ENCODE peak calls at places on chromosomes 5 and 9, in six cellular contexts. L, E, Z, R, H and P are unnamed samples.

GRCh38 chr5:81315336-81315735 is 13.9 kb downstream of the ZCCHC9 start:
- DNase-seq in L (peak; percentile 39), E (peak; percentile 72), Z (no peak), R (no peak), H (no peak), P (peak; percentile 44)

GRCh38 chr9:131951905-131952304 is 127.8 kb downstream of the MED27 start:
- DNase-seq in L (no peak), E (peak; percentile 64), Z (no peak), R (peak; percentile 37), H (no peak), P (no peak)

GRCh38 chr9:110351009-110351467 is 13.4 kb upstream of the TXNDC8 start:
- DNase-seq in L (peak; percentile 13), E (peak; percentile 81), Z (peak; percentile 16), R (no peak), H (no peak), P (no peak)

GRCh38 chr5:38404667-38405276 is 146.4 kb downstream of the EGFLAM start:
- DNase-seq in L (no peak), E (no peak), Z (no peak), R (no peak), H (no peak), P (no peak)

GRCh38 chr9:126248680-126249079 is 77.9 kb upstream of the MVB12B start:
- DNase-seq in L (peak; percentile 54), E (peak; percentile 74), Z (no peak), R (no peak), H (no peak), P (peak; percentile 51)

GRCh38 chr5:65076251-65076869 is 307.6 kb downstream of the CWC27 start:
- DNase-seq in L (peak; percentile 16), E (peak; percentile 64), Z (peak; percentile 43), R (no peak), H (no peak), P (peak; percentile 21)

GRCh38 chr5:1176473-1177391 is 24.7 kb upstream of the SLC6A19 start:
- DNase-seq in L (no peak), E (no peak), Z (no peak), R (peak; percentile 9), H (no peak), P (no peak)

GRCh38 chr5:107933326-107933725 is 262.6 kb upstream of the EFNA5 start:
- DNase-seq in L (no peak), E (no peak), Z (no peak), R (no peak), H (no peak), P (no peak)

GRCh38 chr9:23766613-23767012 is 59.4 kb downstream of the ELAVL2 start:
- DNase-seq in L (no peak), E (no peak), Z (no peak), R (no peak), H (no peak), P (no peak)

GRCh38 chr5:60509519-60509918 is 190.4 kb downstream of the DEPDC1B start:
- DNase-seq in L (no peak), E (no peak), Z (no peak), R (no peak), H (no peak), P (no peak)

GRCh38 chr5:158819840-158820620 is 279.7 kb downstream of the EBF1 start:
- DNase-seq in L (no peak), E (peak; percentile 84), Z (no peak), R (no peak), H (no peak), P (no peak)

GRCh38 chr5:72134226-72134625 is 27.0 kb downstream of the MAP1B start:
- DNase-seq in L (no peak), E (no peak), Z (no peak), R (no peak), H (no peak), P (no peak)

GRCh38 chr9:124495105-124496074 is 11.8 kb downstream of the NR5A1 start:
- DNase-seq in L (no peak), E (no peak), Z (no peak), R (no peak), H (no peak), P (no peak)

GRCh38 chr9:35798658-35799366 is 7.4 kb downstream of the NPR2 start:
- DNase-seq in L (no peak), E (peak; percentile 42), Z (no peak), R (no peak), H (no peak), P (no peak)

GRCh38 chr5:72185717-72186388 is 78.6 kb downstream of the MAP1B start:
- DNase-seq in L (no peak), E (peak; percentile 83), Z (no peak), R (no peak), H (no peak), P (no peak)

DNA sequence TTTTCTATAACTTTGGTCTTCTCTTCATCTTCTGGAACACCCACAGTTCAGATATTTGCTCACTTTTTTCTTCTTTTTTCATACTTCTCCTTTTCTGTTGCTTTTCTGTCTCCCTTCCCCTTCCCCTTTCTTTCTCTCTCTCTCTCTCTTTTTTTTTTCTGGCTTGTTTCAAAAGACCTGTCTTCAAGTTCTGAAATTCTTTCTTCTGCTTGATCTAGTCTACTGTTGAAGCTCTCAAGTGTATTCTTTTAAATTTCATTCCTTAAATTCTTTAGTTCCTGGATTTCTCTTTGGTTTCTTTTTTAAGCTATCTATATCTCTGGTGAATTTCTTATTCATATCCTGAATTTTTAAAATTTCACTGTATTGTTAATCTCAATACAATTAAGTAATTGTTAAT is 11.2 kb downstream of the ALG2 start:
- DNase-seq in L (no peak), E (no peak), Z (no peak), R (no peak), H (no peak), P (no peak)
- H3K4me3 ChIP-seq in L (no peak overlapping the region), E (no peak overlapping the region), Z (no peak overlapping the region), R (no peak overlapping the region), H (no peak overlapping the region), P (no peak overlapping the region)

DNA sequence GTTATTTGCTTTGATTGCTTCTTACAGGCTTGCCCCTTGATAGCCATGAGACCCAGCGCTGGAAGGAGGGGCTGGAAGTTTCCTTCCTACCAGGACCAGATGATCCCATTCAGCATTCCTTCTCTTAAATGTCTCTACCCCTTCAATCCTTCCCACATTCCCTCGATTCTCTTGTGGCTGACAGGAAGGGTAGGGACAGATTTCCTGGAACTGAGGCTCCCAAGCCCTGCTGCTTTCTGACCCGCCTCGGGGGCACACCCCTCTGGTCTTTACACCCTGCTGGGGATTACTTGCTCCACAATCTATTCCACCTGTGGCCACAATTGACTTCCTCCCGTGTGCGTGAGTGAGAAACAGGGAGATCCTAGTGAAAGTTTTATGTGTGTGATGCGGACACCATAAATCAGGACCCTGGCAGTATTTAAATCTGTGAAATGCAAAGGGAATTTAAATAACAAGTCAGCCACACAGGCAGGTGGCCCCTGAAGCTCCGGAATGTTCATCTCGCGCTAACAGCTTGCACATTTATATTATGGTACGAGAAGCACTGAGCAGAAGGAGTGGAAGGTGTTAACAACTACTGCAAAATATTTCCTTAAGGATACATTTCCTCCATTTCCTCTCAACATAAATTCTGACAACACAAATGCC is 237.5 kb downstream of the SLIT3 start:
- DNase-seq in L (no peak), E (no peak), Z (no peak), R (no peak), H (no peak), P (no peak)
- TF ChIP-seq CTCF in L (no peak), E (no peak), Z (no peak), R (no peak), H (no peak), P (no peak)

GRCh38 chr5:136055612-136056302 is 27.0 kb downstream of the TGFBI start:
- DNase-seq in L (no peak), E (no peak), Z (no peak), R (no peak), H (no peak), P (no peak)
- H3K4me3 ChIP-seq in L (no peak overlapping the region), E (no peak overlapping the region), Z (no peak overlapping the region), R (no peak overlapping the region), H (no peak overlapping the region), P (no peak overlapping the region)

DNA sequence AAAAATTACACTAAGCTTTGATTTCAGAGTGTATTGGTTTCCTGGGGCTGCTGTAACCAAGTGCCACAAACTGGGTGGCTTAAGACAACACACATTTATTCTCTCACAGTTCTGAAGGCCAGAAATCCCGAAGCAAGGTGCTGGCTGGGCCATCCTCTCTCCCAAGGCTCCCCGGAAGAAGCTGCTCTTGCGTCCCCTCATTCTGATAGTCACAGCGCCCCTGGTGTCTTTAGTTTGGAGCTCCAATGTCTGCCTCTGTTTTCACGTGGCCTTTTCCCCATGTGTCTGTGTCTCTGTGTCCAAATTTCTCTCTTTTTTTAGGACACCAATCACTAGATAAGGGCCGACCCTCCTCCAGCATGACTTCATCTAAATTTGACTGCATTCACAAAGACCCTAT is 56.7 kb downstream of the ROPN1L start:
- DNase-seq in L (no peak), E (no peak), Z (no peak), R (no peak), H (no peak), P (no peak)
- TF ChIP-seq CTCF in L (no peak), E (no peak), Z (no peak), R (no peak), H (no peak), P (no peak)

DNA sequence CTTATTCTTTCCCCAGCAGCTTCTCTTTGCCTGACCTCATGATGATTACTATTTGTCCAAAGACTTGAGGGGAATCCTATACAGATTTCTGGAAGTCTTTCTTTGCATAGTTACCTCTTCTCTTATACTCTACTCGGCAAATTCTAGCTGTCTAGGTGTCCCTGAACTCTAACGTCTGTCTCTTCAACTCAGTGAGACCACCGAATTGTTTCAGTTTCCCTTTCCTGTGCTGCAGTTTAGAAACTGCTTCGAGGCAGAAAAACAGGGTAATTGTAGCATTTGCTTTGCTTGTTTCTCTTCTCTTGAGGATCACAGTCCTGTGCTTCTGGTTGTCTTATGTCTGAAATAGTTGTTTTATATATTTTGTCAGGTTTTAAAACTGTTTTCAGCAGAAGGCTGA is 14.8 kb downstream of the LVRN start:
- DNase-seq in L (no peak), E (no peak), Z (no peak), R (no peak), H (no peak), P (no peak)
- H3K4me3 ChIP-seq in L (no peak overlapping the region), E (no peak overlapping the region), Z (no peak overlapping the region), R (no peak overlapping the region), H (no peak overlapping the region), P (no peak overlapping the region)

GRCh38 chr9:6132650-6133049 is 83.0 kb upstream of the IL33 start:
- DNase-seq in L (no peak), E (no peak), Z (no peak), R (no peak), H (no peak), P (no peak)
- TF ChIP-seq CTCF in L (no peak), E (no peak), Z (no peak), R (no peak), H (no peak), P (no peak)

DNA sequence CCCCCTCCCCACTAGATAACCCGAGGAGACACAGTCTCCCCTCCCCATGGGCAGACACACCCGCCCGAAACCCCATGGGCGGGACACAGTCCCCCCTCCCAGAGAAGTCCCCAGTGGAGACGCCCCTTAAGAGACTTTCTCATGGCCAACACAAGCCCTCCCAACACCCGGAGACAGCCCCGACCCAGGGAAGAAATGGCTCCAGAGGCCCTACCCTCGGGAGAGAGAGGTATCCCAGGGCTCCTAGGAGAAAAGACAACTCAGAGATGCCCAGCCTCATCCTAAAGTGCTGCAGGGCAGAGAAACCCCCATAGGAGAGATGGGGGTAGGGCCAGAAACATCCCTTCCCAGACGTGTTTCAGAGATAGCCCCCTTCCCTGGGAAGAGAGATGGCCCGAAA is 27.4 kb downstream of the PCDH1 start:
- DNase-seq in L (no peak), E (no peak), Z (peak; percentile 21), R (no peak), H (no peak), P (no peak)
- H3K4me3 ChIP-seq in L (peak overlapping the region; percentile 78), E (peak overlapping the region; percentile 88), Z (peak overlapping the region; percentile 96), R (peak overlapping the region; percentile 64), H (peak overlapping the region; percentile 69), P (peak overlapping the region; percentile 74)